ENCODE peak calls at places on chromosomes 11 and 22, in ten cellular contexts. Q, A, C, T, U, G, I, J, N and F are unnamed samples.

GRCh38 chr11:65493367-65494176 is 5.3 kb upstream of the MALAT1 start:
- DNase-seq in G (peak; percentile 88), J (no peak), Q (peak; percentile 87), T (peak; percentile 83), U (no peak), N (peak; percentile 80), C (peak; percentile 95), A (no peak), I (peak; percentile 94), F (peak; percentile 87)

GRCh38 chr22:50708474-50708873 is 29.5 kb upstream of the ACR start:
- DNase-seq in I (no peak), G (no peak), J (no peak), Q (no peak), U (no peak), C (no peak), T (no peak), A (no peak), N (no peak), F (no peak)

GRCh38 chr11:9858822-9859221 is 194.9 kb downstream of the SWAP70 start:
- DNase-seq in Q (no peak), T (no peak), N (peak; percentile 37), I (no peak), G (no peak), C (no peak), J (peak; percentile 24), A (no peak), U (no peak), F (peak; percentile 55)

GRCh38 chr22:24066260-24066659 is 55.2 kb downstream of the CABIN1 start:
- DNase-seq in J (no peak), T (no peak), G (no peak), N (no peak), A (no peak), C (no peak), I (no peak), U (no peak), Q (peak; percentile 48), F (no peak)

GRCh38 chr11:120139316-120140069 is 1.6 kb upstream of the TRIM29 start:
- DNase-seq in T (no peak), J (no peak), G (peak; percentile 19), I (no peak), A (no peak), Q (peak; percentile 3), N (no peak), U (no peak), C (peak; percentile 56), F (no peak)

GRCh38 chr11:73229321-73230275 is 11.5 kb downstream of the P2RY2 start:
- DNase-seq in C (peak; percentile 53), U (no peak), A (peak; percentile 77), I (no peak), T (peak; percentile 7), G (no peak), Q (no peak), N (no peak), J (no peak), F (no peak)

GRCh38 chr11:106399075-106399500 is 321.6 kb downstream of the AASDHPPT start:
- DNase-seq in Q (no peak), N (no peak), T (no peak), U (no peak), C (peak; percentile 64), A (no peak), I (peak; percentile 36), J (peak; percentile 92), G (no peak), F (no peak)

GRCh38 chr11:97955595-97955994 is 1065.2 kb upstream of the CNTN5 start:
- DNase-seq in C (no peak), U (no peak), G (no peak), T (no peak), Q (no peak), J (no peak), I (no peak), A (no peak), N (no peak), F (no peak)

GRCh38 chr11:73622920-73623593 is 23.3 kb upstream of the PLEKHB1 start:
- DNase-seq in Q (no peak), U (no peak), C (no peak), T (no peak), N (no peak), I (no peak), A (no peak), G (no peak), J (no peak), F (no peak)

GRCh38 chr11:76558891-76559290 is 111.7 kb downstream of the LRRC32 start:
- DNase-seq in G (no peak), C (no peak), J (no peak), T (no peak), U (no peak), I (no peak), Q (no peak), A (no peak), N (no peak), F (no peak)

GRCh38 chr11:128290106-128290840 is 297.1 kb downstream of the ETS1 start:
- DNase-seq in N (peak; percentile 21), G (peak; percentile 61), C (no peak), Q (peak; percentile 64), U (peak; percentile 47), J (peak; percentile 68), T (peak; percentile 86), I (peak; percentile 46), A (no peak), F (peak; percentile 77)

DNA sequence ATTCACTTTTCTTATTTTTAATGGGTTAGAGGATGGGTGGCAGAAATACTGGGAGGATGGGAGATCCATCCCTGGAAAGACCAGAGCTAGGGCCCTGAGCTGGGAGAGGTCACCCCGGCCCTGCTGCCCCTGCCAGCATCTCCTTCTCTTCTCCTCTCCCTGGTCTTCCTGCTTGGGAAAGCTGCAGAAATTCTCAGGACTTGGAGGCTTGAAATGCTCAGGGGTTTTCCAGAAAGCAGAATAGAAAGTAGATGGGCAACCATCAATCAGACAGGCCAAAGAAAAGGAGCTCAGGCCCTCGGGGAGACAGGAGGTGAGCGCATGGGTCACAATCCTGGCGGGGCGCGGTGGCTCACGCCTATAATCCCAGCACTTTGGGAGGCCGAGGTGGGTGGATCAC is 1.5 kb downstream of the APOBEC3H start:
- DNase-seq in G (no peak), Q (no peak), T (no peak), N (no peak), I (no peak), A (no peak), C (no peak), J (no peak), U (no peak), F (no peak)
- TF ChIP-seq POLR2AphosphoS5 in G (no peak), Q (no peak), T (no peak), N (no peak), I (no peak), A (no peak), C (no peak), J (no peak), U (no peak), F (no peak)

GRCh38 chr11:20474951-20475517 is 87.5 kb downstream of the PRMT3 start:
- DNase-seq in C (no peak), Q (peak; percentile 8), I (no peak), U (no peak), G (no peak), J (no peak), A (no peak), T (no peak), N (no peak), F (no peak)
- H3K27ac ChIP-seq in C (peak overlapping the region; percentile 57), Q (no peak overlapping the region), I (no peak overlapping the region), U (peak overlapping the region; percentile 44), G (no peak overlapping the region), J (no peak overlapping the region), A (no peak overlapping the region), T (no peak overlapping the region), N (no peak overlapping the region), F (no peak overlapping the region)

GRCh38 chr11:497565-498296 is 9.3 kb downstream of the RNH1 start:
- DNase-seq in Q (no peak), I (no peak), T (no peak), A (no peak), C (no peak), N (no peak), J (no peak), G (no peak), U (no peak), F (no peak)

GRCh38 chr11:494761-495536 is 12.1 kb downstream of the RNH1 start:
- DNase-seq in T (no peak), C (no peak), U (no peak), I (no peak), A (no peak), G (no peak), N (no peak), J (no peak), Q (no peak), F (no peak)

GRCh38 chr11:495537-495931 is 11.5 kb downstream of the RNH1 start:
- DNase-seq in A (no peak), U (no peak), C (no peak), N (no peak), I (no peak), J (no peak), G (no peak), Q (no peak), T (no peak), F (peak; percentile 17)

GRCh38 chr11:498297-499181 is 8.5 kb downstream of the RNH1 start:
- DNase-seq in U (no peak), I (no peak), C (no peak), N (no peak), T (no peak), J (no peak), G (no peak), A (no peak), Q (no peak), F (no peak)

DNA sequence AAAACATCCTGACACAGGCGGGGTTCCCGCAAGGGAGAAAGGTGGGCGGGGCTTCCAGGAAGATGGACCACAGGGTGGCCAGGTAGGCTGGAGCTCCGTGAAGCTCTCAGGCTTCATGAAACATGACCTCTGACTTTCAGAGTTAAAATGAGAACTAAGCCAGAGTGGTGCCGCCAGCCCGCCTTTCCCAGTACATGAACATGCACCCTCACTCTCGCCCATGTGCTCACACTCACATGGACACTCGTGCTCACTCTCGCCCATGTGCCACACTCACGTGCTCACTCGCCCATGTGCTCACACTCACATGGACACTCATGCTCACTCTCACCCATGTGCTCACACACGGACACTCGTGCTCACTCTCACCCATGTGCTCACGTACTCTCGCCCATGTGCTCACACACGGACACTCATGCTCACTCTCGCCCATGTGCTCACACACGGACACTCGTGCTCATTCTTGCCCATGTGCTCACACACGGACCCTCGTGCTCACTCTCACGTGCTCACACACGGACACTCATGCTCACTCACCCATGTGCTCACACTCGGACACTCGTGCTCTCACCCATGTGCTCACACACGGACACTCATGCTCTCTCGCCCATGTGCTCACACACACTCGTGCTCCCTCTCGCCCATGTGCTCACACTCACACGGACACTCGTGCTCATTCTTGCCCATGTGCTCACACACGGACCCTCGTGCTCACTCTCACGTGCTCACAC is 10.0 kb downstream of the RNH1 start:
- DNase-seq in N (no peak), A (no peak), C (no peak), J (no peak), G (no peak), U (no peak), I (no peak), Q (no peak), T (no peak), F (no peak)
- TF ChIP-seq POLR2AphosphoS5 in N (no peak), A (no peak), C (no peak), J (peak; percentile 20), G (no peak), U (no peak), I (no peak), Q (no peak), T (no peak), F (no peak)

DNA sequence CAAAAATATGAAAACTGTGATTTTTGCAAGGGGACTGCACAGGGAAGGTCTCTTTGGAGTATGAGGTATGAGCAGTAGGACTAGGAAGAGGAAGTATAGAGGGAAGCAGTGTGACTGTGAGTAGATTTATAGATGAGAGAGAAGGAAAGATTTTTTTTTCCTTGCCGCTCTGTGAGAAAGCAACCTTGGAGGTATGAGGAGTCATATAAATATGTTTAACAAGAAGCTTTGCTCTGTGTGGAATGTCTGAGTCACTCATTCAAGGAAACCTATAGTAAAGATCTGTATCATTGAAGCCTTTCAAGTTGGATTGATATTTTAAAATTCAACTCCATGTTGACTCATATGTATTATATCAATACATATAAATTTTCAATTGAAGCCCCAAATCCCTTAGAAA is 26.2 kb downstream of the DNHD1 start:
- DNase-seq in J (peak; percentile 30), G (no peak), U (no peak), A (no peak), I (peak; percentile 24), T (no peak), Q (no peak), C (no peak), N (no peak), F (peak; percentile 53)
- H3K27ac ChIP-seq in J (no peak overlapping the region), G (no peak overlapping the region), U (no peak overlapping the region), A (no peak overlapping the region), I (no peak overlapping the region), T (no peak overlapping the region), Q (no peak overlapping the region), C (no peak overlapping the region), N (no peak overlapping the region), F (no peak overlapping the region)